ENCODE peak calls at places on chromosomes 6 and 20, in five cellular contexts. Q is glutamatergic neuron, A is kidney, T is WTC11, V is mammary epithelial cell. B is an unnamed sample.

GRCh38 chr20:19932170-19932667 is 84.9 kb upstream of the NAA20 start:
- DNase-seq in V (peak; percentile 64), A (no peak), T (no peak), Q (no peak), B (no peak)

GRCh38 chr6:42147138-42147562 is 4.7 kb upstream of the C6orf132 start:
- DNase-seq in A (no peak), V (no peak), T (no peak), Q (no peak), B (no peak)

GRCh38 chr6:78253618-78254017 is 600.8 kb downstream of the MEI4 start:
- DNase-seq in Q (no peak), A (no peak), V (no peak), T (no peak), B (no peak)

GRCh38 chr20:47681977-47682812 is 103.1 kb downstream of the SULF2 start:
- DNase-seq in V (no peak), Q (no peak), T (no peak), A (peak; percentile 88), B (no peak)

GRCh38 chr6:135936606-135937005 is 85.1 kb downstream of the PDE7B start:
- DNase-seq in T (no peak), Q (no peak), V (peak; percentile 87), A (no peak), B (no peak)

GRCh38 chr6:1524040-1524480 is 85.7 kb upstream of the FOXC1 start:
- DNase-seq in A (peak; percentile 87), V (peak; percentile 64), Q (peak; percentile 82), T (peak; percentile 91), B (no peak)

GRCh38 chr6:87391334-87391733 is 16.4 kb upstream of the CFAP206 start:
- DNase-seq in V (peak; percentile 34), T (peak; percentile 61), Q (peak; percentile 39), A (no peak), B (no peak)

GRCh38 chr20:57013741-57014140 is 252.7 kb downstream of the BMP7 start:
- DNase-seq in T (peak; percentile 77), A (no peak), V (peak; percentile 18), Q (peak; percentile 58), B (no peak)

GRCh38 chr6:68895929-68896328 is 260.8 kb downstream of the ADGRB3 start:
- DNase-seq in T (no peak), V (no peak), Q (no peak), A (no peak), B (no peak)

GRCh38 chr6:165497472-165497871 is 165.6 kb downstream of the PDE10A start:
- DNase-seq in A (no peak), T (no peak), V (no peak), Q (no peak), B (no peak)

GRCh38 chr6:140185991-140186390 is 811.5 kb upstream of the CITED2 start:
- DNase-seq in T (no peak), A (no peak), Q (no peak), V (no peak), B (no peak)

GRCh38 chr6:37059344-37060194 is 54.1 kb downstream of the FGD2 start:
- DNase-seq in Q (no peak), A (peak; percentile 82), T (peak; percentile 73), V (peak; percentile 98), B (no peak)

GRCh38 chr6:82072771-82073170 is 174.8 kb downstream of the IBTK start:
- DNase-seq in Q (no peak), A (no peak), V (peak; percentile 52), T (no peak), B (no peak)

GRCh38 chr20:57786304-57786942 is 76.6 kb upstream of the PMEPA1 start:
- DNase-seq in A (no peak), V (no peak), T (no peak), Q (no peak), B (no peak)

GRCh38 chr20:45407067-45407745 is 883 bp upstream of the DBNDD2 start:
- DNase-seq in T (no peak), Q (peak; percentile 40), A (no peak), V (peak; percentile 12), B (peak; percentile 38)

GRCh38 chr20:32119734-32120133 is 10.2 kb downstream of the TM9SF4 start:
- DNase-seq in Q (no peak), A (no peak), V (no peak), T (no peak), B (no peak)

GRCh38 chr6:119557239-119557638 is 207.7 kb upstream of the MAN1A1 start:
- DNase-seq in T (no peak), Q (no peak), V (no peak), A (no peak), B (no peak)

GRCh38 chr6:52514514-52514913 is 62.3 kb downstream of the TRAM2 start:
- DNase-seq in V (peak; percentile 62), Q (no peak), T (no peak), A (peak; percentile 61), B (no peak)

GRCh38 chr6:132698608-132699007 is 15.2 kb downstream of the VNN1 start:
- DNase-seq in A (no peak), T (no peak), Q (no peak), V (no peak), B (no peak)

GRCh38 chr6:14818422-14818884 is 427.4 kb upstream of the JARID2 start:
- DNase-seq in Q (no peak), V (no peak), A (no peak), T (no peak), B (no peak)

GRCh38 chr6:33692078-33692759 is 19.3 kb downstream of the UQCC2 start:
- DNase-seq in A (peak; percentile 72), Q (no peak), T (peak; percentile 30), V (no peak), B (no peak)

GRCh38 chr20:20304942-20305341 is 63.0 kb upstream of the INSM1 start:
- DNase-seq in Q (no peak), V (no peak), A (no peak), T (no peak), B (no peak)

GRCh38 chr6:155261146-155261900 is 2.5 kb upstream of the CLDN20 start:
- DNase-seq in A (no peak), V (no peak), Q (no peak), T (peak; percentile 40), B (no peak)

DNA sequence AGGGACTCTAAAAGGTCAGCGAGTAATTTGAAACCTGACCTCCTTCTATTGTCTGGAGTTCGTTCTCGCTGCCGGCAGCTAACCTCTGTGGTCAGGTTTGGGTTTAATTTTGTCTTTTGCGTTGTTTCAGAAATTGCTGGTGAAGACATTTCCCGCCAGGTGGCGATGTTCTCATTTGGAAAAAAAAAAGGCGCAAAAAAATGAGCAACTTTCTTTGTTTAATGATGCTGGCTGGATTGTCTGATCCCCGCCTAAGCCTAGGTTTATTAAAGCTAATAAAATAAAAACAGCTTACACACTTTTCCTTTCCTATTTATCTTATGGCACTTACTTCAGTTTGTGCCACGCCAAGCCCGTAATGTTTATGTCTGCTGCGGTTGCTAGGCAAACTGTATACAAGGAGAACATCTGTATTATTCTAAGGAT is 205.5 kb downstream of the DOK5 start:
- DNase-seq in Q (peak; percentile 48), T (peak; percentile 28), V (peak; percentile 10), A (no peak), B (no peak)
- TF ChIP-seq CTCF in Q (peak; percentile 92), T (peak; percentile 56), V (peak; percentile 71), A (peak; percentile 49), B (peak; percentile 69)

GRCh38 chr20:21557246-21557982 is 43.5 kb upstream of the NKX2-2 start:
- DNase-seq in V (no peak), Q (no peak), A (no peak), T (no peak), B (no peak)
- TF ChIP-seq CTCF in V (no peak), Q (no peak), A (no peak), T (no peak), B (no peak)

GRCh38 chr6:6219716-6220115 is 100.7 kb downstream of the F13A1 start:
- DNase-seq in T (no peak), V (no peak), A (no peak), Q (no peak), B (no peak)

GRCh38 chr6:6218246-6219085 is 102.0 kb downstream of the F13A1 start:
- DNase-seq in T (no peak), A (no peak), Q (no peak), V (peak; percentile 8), B (no peak)

GRCh38 chr6:6220718-6221117 is 99.7 kb downstream of the F13A1 start:
- DNase-seq in Q (no peak), V (no peak), T (no peak), A (no peak), B (no peak)

GRCh38 chr6:6224933-6225486 is 95.5 kb downstream of the F13A1 start:
- DNase-seq in V (no peak), Q (no peak), A (no peak), T (no peak), B (no peak)

GRCh38 chr6:6221829-6222535 is 98.5 kb downstream of the F13A1 start:
- DNase-seq in V (no peak), T (peak; percentile 68), A (no peak), Q (peak; percentile 46), B (no peak)
- TF ChIP-seq CTCF in V (peak; percentile 32), T (peak; percentile 51), A (peak; percentile 25), Q (peak; percentile 58), B (peak; percentile 56)

GRCh38 chr20:62801284-62802010 is 3.2 kb upstream of the OGFR start:
- DNase-seq in T (no peak), Q (no peak), V (no peak), A (no peak), B (no peak)
- TF ChIP-seq CTCF in T (no peak), Q (no peak), V (no peak), A (no peak), B (no peak)

DNA sequence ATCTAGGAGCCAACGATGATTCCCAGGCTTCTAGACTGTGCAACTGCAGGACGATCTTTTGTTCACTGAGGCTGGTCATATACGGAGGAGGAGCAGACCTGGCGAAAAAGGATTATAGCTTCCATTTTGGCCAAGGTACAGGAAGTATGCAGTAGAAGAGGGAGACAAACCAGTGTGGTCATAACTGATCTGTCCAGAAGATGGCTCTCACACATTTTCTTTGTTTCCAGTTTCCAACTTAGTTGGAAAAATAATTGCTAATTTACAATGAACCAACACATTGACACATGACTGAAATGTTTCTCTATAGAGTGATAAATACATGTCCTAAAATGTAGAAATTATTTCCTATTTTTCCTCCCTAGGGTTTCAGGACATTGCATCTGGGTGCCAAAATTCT is 364.1 kb upstream of the BTBD3 start:
- DNase-seq in A (no peak), Q (no peak), T (no peak), V (peak; percentile 21), B (no peak)
- TF ChIP-seq CTCF in A (no peak), Q (peak; percentile 40), T (no peak), V (peak; percentile 48), B (no peak)

GRCh38 chr6:40582892-40583291 is 4.3 kb downstream of the LRFN2 start:
- DNase-seq in T (peak; percentile 27), Q (no peak), A (no peak), V (no peak), B (no peak)
- TF ChIP-seq CTCF in T (no peak), Q (no peak), A (peak; percentile 10), V (peak; percentile 29), B (peak; percentile 16)

B was measured in D721Med.